ENCODE peak calls at places on chromosome 20, in five cellular contexts. R is foreskin fibroblast, N is cardiac muscle cell, F is IMR-90, O is psoas muscle. C is an unnamed sample.

GRCh38 chr20:7695622-7696021 is 244.6 kb downstream of the HAO1 start:
- DNase-seq in R (peak; percentile 28), N (peak; percentile 26), F (peak; percentile 16), O (no peak), C (peak; percentile 17)

GRCh38 chr20:59776059-59776603 is 157.3 kb downstream of the SYCP2 start:
- DNase-seq in R (no peak), N (no peak), F (no peak), O (no peak), C (no peak)

GRCh38 chr20:40019510-40019909 is 669.5 kb downstream of the MAFB start:
- DNase-seq in R (no peak), N (no peak), F (no peak), O (no peak), C (no peak)

GRCh38 chr20:58019850-58020625 is 208.4 kb downstream of the ANKRD60 start:
- DNase-seq in R (no peak), N (no peak), F (no peak), O (no peak), C (no peak)

GRCh38 chr20:32236819-32237218 is 29.1 kb downstream of the POFUT1 start:
- DNase-seq in R (no peak), N (no peak), F (no peak), O (no peak), C (no peak)

GRCh38 chr20:34111057-34111711 is 859 bp downstream of the EIF2S2 start:
- DNase-seq in R (peak; percentile 57), N (peak; percentile 87), F (peak; percentile 71), O (peak; percentile 29), C (no peak)

GRCh38 chr20:59207742-59208357 is 44.2 kb downstream of the ZNF831 start:
- DNase-seq in R (no peak), N (peak; percentile 31), F (no peak), O (no peak), C (no peak)

GRCh38 chr20:26276811-26277210 is 580.2 kb upstream of the ZNF337 start:
- DNase-seq in R (peak; percentile 2), N (peak; percentile 18), F (no peak), O (no peak), C (no peak)

GRCh38 chr20:37939701-37940151 is 36.8 kb downstream of the VSTM2L start:
- DNase-seq in R (no peak), N (no peak), F (no peak), O (no peak), C (no peak)

GRCh38 chr20:48610996-48611395 is 216.8 kb downstream of the PREX1 start:
- DNase-seq in R (no peak), N (no peak), F (no peak), O (no peak), C (no peak)

GRCh38 chr20:11429889-11430580 is 487.7 kb upstream of the BTBD3 start:
- DNase-seq in R (no peak), N (no peak), F (no peak), O (no peak), C (no peak)

GRCh38 chr20:58817748-58818147 is 33.0 kb downstream of the GNAS-AS1 start:
- DNase-seq in R (no peak), N (no peak), F (no peak), O (no peak), C (no peak)

GRCh38 chr20:22728146-22728745 is 143.9 kb upstream of the FOXA2 start:
- DNase-seq in R (no peak), N (no peak), F (no peak), O (no peak), C (no peak)

GRCh38 chr20:53599910-53600632 is 6.4 kb upstream of the ZNF217 start:
- DNase-seq in R (no peak), N (no peak), F (no peak), O (no peak), C (no peak)

GRCh38 chr20:31751126-31751525 is 12.0 kb downstream of the TPX2 start:
- DNase-seq in R (peak; percentile 70), N (peak; percentile 90), F (peak; percentile 97), O (no peak), C (peak; percentile 94)

GRCh38 chr20:316316-317068 is 8.9 kb upstream of the SOX12 start:
- DNase-seq in R (peak; percentile 55), N (no peak), F (peak; percentile 88), O (no peak), C (no peak)

DNA sequence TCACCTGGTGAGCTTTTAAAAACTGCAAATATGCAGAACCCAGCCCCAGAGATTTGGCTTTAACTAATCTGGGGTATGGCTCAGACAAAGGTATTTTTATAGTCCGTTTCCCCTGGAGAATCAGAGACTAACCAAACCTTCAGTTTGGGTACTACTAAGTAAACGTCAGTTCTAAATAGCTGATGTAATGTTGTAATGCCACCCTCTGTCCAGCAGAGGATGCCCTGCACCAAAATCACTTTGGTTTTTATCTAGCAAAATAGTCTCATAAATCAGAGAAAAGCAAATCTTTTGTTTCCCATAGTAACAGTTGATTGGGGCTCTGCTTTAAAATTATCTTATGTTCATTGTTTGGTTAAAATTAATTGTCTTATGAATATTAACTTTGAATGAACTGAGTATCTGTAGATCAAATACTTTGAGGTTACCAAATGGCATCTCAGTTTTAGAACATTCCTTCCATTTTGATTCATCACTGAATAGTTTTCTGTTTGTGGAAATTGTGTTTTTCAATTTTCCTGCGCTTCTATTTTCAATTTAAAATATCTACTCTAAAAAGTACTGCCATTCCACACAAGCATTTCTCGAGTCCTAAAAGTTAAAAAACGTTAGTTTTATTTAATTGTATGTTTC is 278.3 kb upstream of the PLCB4 start:
- DNase-seq in R (no peak), N (peak; percentile 70), F (peak; percentile 60), O (no peak), C (no peak)
- TF ChIP-seq CTCF in R (peak; percentile 96), N (peak; percentile 97), F (peak; percentile 95), O (peak; percentile 92), C (peak; percentile 74)

DNA sequence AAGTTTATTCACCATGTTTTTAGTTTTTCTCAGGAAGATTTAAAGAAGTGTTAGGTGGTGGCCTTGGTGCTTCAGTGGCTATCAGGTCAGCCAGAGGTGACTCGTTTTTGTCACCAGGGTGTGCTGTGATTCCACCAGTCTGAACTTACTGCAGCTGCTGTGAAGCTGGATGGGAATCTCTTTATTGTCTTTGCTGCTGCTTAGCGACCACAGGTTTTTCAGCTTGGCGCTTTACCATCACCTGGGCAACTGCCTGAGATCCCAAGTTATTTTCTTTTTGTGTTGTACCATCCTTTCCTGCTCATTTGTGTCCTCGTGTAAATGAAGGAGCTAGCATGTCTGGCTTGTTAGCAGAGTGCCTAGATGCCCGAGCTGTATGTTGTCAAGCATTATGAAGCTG is 146.9 kb downstream of the MACROD2 start:
- DNase-seq in R (peak; percentile 17), N (peak; percentile 63), F (peak; percentile 19), O (no peak), C (no peak)
- TF ChIP-seq CTCF in R (peak; percentile 53), N (peak; percentile 51), F (peak; percentile 39), O (peak; percentile 48), C (peak; percentile 43)

GRCh38 chr20:64133951-64134407 is 26.6 kb upstream of the NPBWR2 start:
- DNase-seq in R (no peak), N (no peak), F (no peak), O (no peak), C (no peak)
- TF ChIP-seq CTCF in R (peak; percentile 20), N (peak; percentile 2), F (peak; percentile 34), O (peak; percentile 9), C (no peak)

GRCh38 chr20:46709459-46710148 is at the start of gene SLC2A10:
- DNase-seq in R (peak; percentile 62), N (peak; percentile 75), F (peak; percentile 61), O (peak; percentile 67), C (no peak)
- TF ChIP-seq CTCF in R (no peak), N (peak; percentile 14), F (peak; percentile 3), O (no peak), C (peak; percentile 15)

C was measured in AG04449.